ENCODE peak calls at places on chromosomes 6 and 20, in ten cellular contexts. V is GM12878, F is HCT116, Z is left colon, E is psoas muscle, K is lung, R is gastroesophageal sphincter, C is left cardiac atrium, T is PC-3, Q is Panc1. H is an unnamed sample.

GRCh38 chr6:14596410-14596809 is 478.8 kb downstream of the CD83 start:
- ATAC-seq in K (no peak), E (no peak), Q (no peak), C (peak; percentile 44), T (no peak), Z (no peak), R (no peak), V (peak; percentile 27), F (peak; percentile 63), H (no peak)

GRCh38 chr20:3714092-3714491 is 1.7 kb upstream of the SIGLEC1 start:
- ATAC-seq in R (peak; percentile 40), F (no peak), T (no peak), K (peak; percentile 35), C (peak; percentile 41), V (no peak), Q (no peak), E (no peak), Z (no peak), H (no peak)

GRCh38 chr20:32580970-32581838 is 3.9 kb downstream of the NOL4L start:
- ATAC-seq in V (no peak), F (no peak), C (peak; percentile 44), R (no peak), Z (no peak), K (no peak), E (no peak), T (no peak), Q (no peak), H (no peak)

GRCh38 chr6:168554898-168555617 is 114.1 kb downstream of the SMOC2 start:
- ATAC-seq in T (no peak), K (no peak), C (no peak), F (no peak), E (no peak), V (no peak), Z (no peak), R (no peak), Q (no peak), H (no peak)

GRCh38 chr6:47023543-47023942 is 18.6 kb downstream of the ADGRF1 start:
- ATAC-seq in F (no peak), K (no peak), V (no peak), Q (no peak), Z (no peak), C (no peak), T (no peak), E (no peak), R (no peak), H (no peak)

GRCh38 chr20:32709528-32710121 is 33.6 kb downstream of the COMMD7 start:
- ATAC-seq in Q (peak; percentile 48), C (peak; percentile 86), Z (no peak), F (no peak), E (peak; percentile 41), T (no peak), R (no peak), K (no peak), V (no peak), H (no peak)

GRCh38 chr6:24827162-24827561 is 28.4 kb upstream of the ARMH2 start:
- ATAC-seq in E (no peak), C (no peak), F (peak; percentile 36), Q (peak; percentile 77), K (no peak), V (no peak), T (no peak), R (no peak), Z (no peak), H (peak; percentile 77)

GRCh38 chr6:56637640-56638039 is 5.0 kb downstream of the DST start:
- ATAC-seq in E (peak; percentile 74), Z (peak; percentile 68), C (peak; percentile 71), K (no peak), T (peak; percentile 62), R (peak; percentile 66), F (peak; percentile 70), V (peak; percentile 52), Q (peak; percentile 86), H (peak; percentile 35)

GRCh38 chr20:64038252-64038578 is 2.2 kb downstream of the C20orf204 start:
- ATAC-seq in K (no peak), E (peak; percentile 13), R (no peak), Z (peak; percentile 52), Q (peak; percentile 66), T (peak; percentile 21), C (no peak), V (peak; percentile 53), F (peak; percentile 64), H (peak; percentile 52)

GRCh38 chr6:169455470-169455869 is 201.8 kb upstream of the THBS2 start:
- ATAC-seq in R (no peak), K (no peak), F (no peak), Q (no peak), C (no peak), Z (no peak), V (no peak), E (peak; percentile 51), T (no peak), H (no peak)

GRCh38 chr20:62240015-62240685 is 1.8 kb downstream of the OSBPL2 start:
- ATAC-seq in Q (no peak), F (no peak), V (no peak), K (no peak), T (no peak), Z (no peak), E (no peak), R (no peak), C (no peak), H (no peak)

GRCh38 chr6:31727717-31728671 is 1.1 kb downstream of the DDAH2 start:
- ATAC-seq in C (no peak), F (no peak), K (no peak), E (no peak), Q (no peak), R (no peak), T (no peak), Z (no peak), V (no peak), H (no peak)

GRCh38 chr6:130859161-130859867 is 32.1 kb downstream of the SMLR1 start:
- ATAC-seq in V (no peak), R (no peak), K (no peak), E (no peak), F (no peak), Q (no peak), C (no peak), T (no peak), Z (no peak), H (no peak)

GRCh38 chr6:99882151-99882702 is 111.8 kb downstream of the MCHR2 start:
- ATAC-seq in F (no peak), E (no peak), K (no peak), T (no peak), R (no peak), Q (no peak), C (no peak), V (no peak), Z (no peak), H (no peak)

GRCh38 chr6:162728177-162728571 is 400 bp downstream of the PACRG start:
- ATAC-seq in K (no peak), T (no peak), Z (no peak), V (no peak), F (no peak), Q (peak; percentile 3), E (no peak), R (no peak), C (no peak), H (no peak)

GRCh38 chr6:423799-424345 is 32.3 kb downstream of the IRF4 start:
- ATAC-seq in T (no peak), R (no peak), K (no peak), V (no peak), Q (no peak), E (no peak), C (no peak), Z (no peak), F (no peak), H (peak; percentile 28)

GRCh38 chr6:46376562-46376969 is 114.7 kb downstream of the RCAN2 start:
- ATAC-seq in T (no peak), Z (no peak), C (peak; percentile 44), R (no peak), V (peak; percentile 96), K (no peak), F (no peak), Q (no peak), E (no peak), H (peak; percentile 31)

GRCh38 chr6:167290786-167291622 is at the start of gene UNC93A:
- ATAC-seq in E (no peak), Q (no peak), F (no peak), T (no peak), K (no peak), Z (no peak), R (no peak), C (no peak), V (no peak), H (no peak)

GRCh38 chr20:25991051-25991755 is 294.6 kb upstream of the ZNF337 start:
- ATAC-seq in V (no peak), Q (no peak), C (no peak), Z (no peak), E (no peak), T (no peak), K (no peak), R (no peak), F (no peak), H (no peak)

GRCh38 chr6:46199387-46199786 is 28.6 kb upstream of the ENPP5 start:
- ATAC-seq in E (peak; percentile 61), R (no peak), T (no peak), Z (no peak), Q (no peak), V (no peak), K (no peak), F (no peak), C (peak; percentile 74), H (no peak)

GRCh38 chr6:162149786-162150185 is 577.8 kb downstream of the PRKN start:
- ATAC-seq in E (no peak), V (no peak), R (no peak), Q (no peak), F (no peak), C (no peak), K (no peak), T (no peak), Z (no peak), H (no peak)

GRCh38 chr20:15627501-15627903 is 945.7 kb downstream of the KIF16B start:
- ATAC-seq in T (no peak), F (no peak), K (no peak), Q (no peak), Z (no peak), C (no peak), R (no peak), E (no peak), V (no peak), H (no peak)

GRCh38 chr20:10705801-10706459 is 32.1 kb upstream of the JAG1 start:
- ATAC-seq in E (no peak), Q (peak; percentile 97), V (no peak), K (no peak), T (peak; percentile 96), R (no peak), F (peak; percentile 98), C (no peak), Z (no peak), H (peak; percentile 100)

GRCh38 chr6:160810238-160810637 is 108.2 kb downstream of the PLG start:
- ATAC-seq in E (no peak), T (peak; percentile 90), C (no peak), Q (peak; percentile 99), K (no peak), F (no peak), V (no peak), R (no peak), Z (no peak), H (peak; percentile 99)

GRCh38 chr6:32906539-32906938 is 34.3 kb downstream of the HLA-DMB start:
- ATAC-seq in E (no peak), R (no peak), T (peak; percentile 69), Z (no peak), Q (no peak), F (no peak), C (no peak), K (no peak), V (no peak), H (no peak)

GRCh38 chr6:11977193-11977592 is 34.9 kb upstream of the HIVEP1 start:
- ATAC-seq in F (no peak), R (no peak), Z (peak; percentile 34), T (no peak), V (peak; percentile 36), E (no peak), C (no peak), Q (no peak), K (no peak), H (no peak)